ENCODE peak calls at places on chromosomes 13 and 19, in ten cellular contexts. One of them, this sample, is unnamed.

GRCh38 chr13:35953537-35954206 is 177.5 kb downstream of the DCLK1 start:
- DNase-seq in GM23248: peak; percentile 94
- DNase-seq in neural progenitor cell: peak; percentile 86
- DNase-seq in astrocyte: peak; percentile 84
- DNase-seq in fibroblast of lung: peak; percentile 88
- DNase-seq in PC-9: peak; percentile 42
- DNase-seq in mammary epithelial cell: peak; percentile 38
- DNase-seq in hepatocyte: peak; percentile 90
- DNase-seq in HepG2: peak; percentile 12
- DNase-seq in A673: peak; percentile 87
- DNase-seq in this sample: peak; percentile 76

GRCh38 chr13:51950722-51951121 is 60.5 kb downstream of the ATP7B start:
- DNase-seq in GM23248: no peak
- DNase-seq in neural progenitor cell: no peak
- DNase-seq in astrocyte: no peak
- DNase-seq in fibroblast of lung: no peak
- DNase-seq in PC-9: no peak
- DNase-seq in mammary epithelial cell: no peak
- DNase-seq in hepatocyte: no peak
- DNase-seq in HepG2: no peak
- DNase-seq in A673: no peak
- DNase-seq in this sample: no peak

GRCh38 chr13:42970824-42971669 is 21.0 kb downstream of the EPSTI1 start:
- DNase-seq in GM23248: peak; percentile 66
- DNase-seq in neural progenitor cell: peak; percentile 71
- DNase-seq in astrocyte: peak; percentile 25
- DNase-seq in fibroblast of lung: peak; percentile 37
- DNase-seq in PC-9: no peak
- DNase-seq in mammary epithelial cell: peak; percentile 35
- DNase-seq in hepatocyte: peak; percentile 44
- DNase-seq in HepG2: peak; percentile 53
- DNase-seq in A673: peak; percentile 74
- DNase-seq in this sample: peak; percentile 70

GRCh38 chr13:73898899-73899298 is 235.3 kb downstream of the KLF12 start:
- DNase-seq in GM23248: no peak
- DNase-seq in neural progenitor cell: no peak
- DNase-seq in astrocyte: no peak
- DNase-seq in fibroblast of lung: no peak
- DNase-seq in PC-9: no peak
- DNase-seq in mammary epithelial cell: no peak
- DNase-seq in hepatocyte: no peak
- DNase-seq in HepG2: no peak
- DNase-seq in A673: no peak
- DNase-seq in this sample: no peak

GRCh38 chr13:64130600-64130999 is 2715.0 kb upstream of the PCDH20 start:
- DNase-seq in GM23248: no peak
- DNase-seq in neural progenitor cell: no peak
- DNase-seq in astrocyte: no peak
- DNase-seq in fibroblast of lung: no peak
- DNase-seq in PC-9: no peak
- DNase-seq in mammary epithelial cell: no peak
- DNase-seq in hepatocyte: no peak
- DNase-seq in HepG2: no peak
- DNase-seq in A673: no peak
- DNase-seq in this sample: no peak

GRCh38 chr13:85462792-85463425 is 336.3 kb downstream of the SLITRK6 start:
- DNase-seq in GM23248: no peak
- DNase-seq in neural progenitor cell: no peak
- DNase-seq in astrocyte: no peak
- DNase-seq in fibroblast of lung: no peak
- DNase-seq in PC-9: no peak
- DNase-seq in mammary epithelial cell: no peak
- DNase-seq in hepatocyte: no peak
- DNase-seq in HepG2: no peak
- DNase-seq in A673: no peak
- DNase-seq in this sample: no peak

GRCh38 chr19:9847087-9847671 is 12.1 kb downstream of the PIN1 start:
- DNase-seq in GM23248: peak; percentile 99
- DNase-seq in neural progenitor cell: peak; percentile 56
- DNase-seq in astrocyte: peak; percentile 90
- DNase-seq in fibroblast of lung: peak; percentile 91
- DNase-seq in PC-9: no peak
- DNase-seq in mammary epithelial cell: peak; percentile 71
- DNase-seq in hepatocyte: peak; percentile 73
- DNase-seq in HepG2: peak; percentile 23
- DNase-seq in A673: peak; percentile 81
- DNase-seq in this sample: peak; percentile 86

GRCh38 chr19:13803038-13803437 is 7.8 kb downstream of the ZSWIM4 start:
- DNase-seq in GM23248: no peak
- DNase-seq in neural progenitor cell: no peak
- DNase-seq in astrocyte: no peak
- DNase-seq in fibroblast of lung: no peak
- DNase-seq in PC-9: peak; percentile 88
- DNase-seq in mammary epithelial cell: no peak
- DNase-seq in hepatocyte: no peak
- DNase-seq in HepG2: no peak
- DNase-seq in A673: no peak
- DNase-seq in this sample: peak; percentile 35

GRCh38 chr19:2171349-2172145 is 7.8 kb downstream of the DOT1L start:
- DNase-seq in GM23248: no peak
- DNase-seq in neural progenitor cell: peak; percentile 45
- DNase-seq in astrocyte: no peak
- DNase-seq in fibroblast of lung: peak; percentile 42
- DNase-seq in PC-9: no peak
- DNase-seq in mammary epithelial cell: no peak
- DNase-seq in hepatocyte: peak; percentile 72
- DNase-seq in HepG2: peak; percentile 76
- DNase-seq in A673: no peak
- DNase-seq in this sample: no peak

GRCh38 chr13:74575729-74576125 is 441.5 kb upstream of the KLF12 start:
- DNase-seq in GM23248: peak; percentile 73
- DNase-seq in neural progenitor cell: peak; percentile 86
- DNase-seq in astrocyte: peak; percentile 49
- DNase-seq in fibroblast of lung: peak; percentile 72
- DNase-seq in PC-9: no peak
- DNase-seq in mammary epithelial cell: peak; percentile 5
- DNase-seq in hepatocyte: peak; percentile 69
- DNase-seq in HepG2: no peak
- DNase-seq in A673: peak; percentile 69
- DNase-seq in this sample: peak; percentile 49

GRCh38 chr19:48362716-48363499 is 832 bp downstream of the TMEM143 start:
- DNase-seq in GM23248: peak; percentile 97
- DNase-seq in neural progenitor cell: peak; percentile 98
- DNase-seq in astrocyte: peak; percentile 89
- DNase-seq in fibroblast of lung: peak; percentile 95
- DNase-seq in PC-9: peak; percentile 95
- DNase-seq in mammary epithelial cell: peak; percentile 96
- DNase-seq in hepatocyte: peak; percentile 97
- DNase-seq in HepG2: peak; percentile 94
- DNase-seq in A673: peak; percentile 98
- DNase-seq in this sample: peak; percentile 94

GRCh38 chr19:48361912-48362311 is 1.8 kb downstream of the TMEM143 start:
- DNase-seq in GM23248: no peak
- DNase-seq in neural progenitor cell: no peak
- DNase-seq in astrocyte: no peak
- DNase-seq in fibroblast of lung: no peak
- DNase-seq in PC-9: no peak
- DNase-seq in mammary epithelial cell: no peak
- DNase-seq in hepatocyte: no peak
- DNase-seq in HepG2: no peak
- DNase-seq in A673: no peak
- DNase-seq in this sample: no peak

GRCh38 chr19:48363500-48363809 is 285 bp downstream of the TMEM143 start:
- DNase-seq in GM23248: no peak
- DNase-seq in neural progenitor cell: no peak
- DNase-seq in astrocyte: no peak
- DNase-seq in fibroblast of lung: no peak
- DNase-seq in PC-9: no peak
- DNase-seq in mammary epithelial cell: no peak
- DNase-seq in hepatocyte: peak; percentile 43
- DNase-seq in HepG2: no peak
- DNase-seq in A673: no peak
- DNase-seq in this sample: no peak

GRCh38 chr19:48355555-48355954 is 8.2 kb downstream of the TMEM143 start:
- DNase-seq in GM23248: no peak
- DNase-seq in neural progenitor cell: peak; percentile 24
- DNase-seq in astrocyte: no peak
- DNase-seq in fibroblast of lung: no peak
- DNase-seq in PC-9: no peak
- DNase-seq in mammary epithelial cell: no peak
- DNase-seq in hepatocyte: no peak
- DNase-seq in HepG2: no peak
- DNase-seq in A673: no peak
- DNase-seq in this sample: no peak

GRCh38 chr19:48359123-48359522 is 4.6 kb downstream of the TMEM143 start:
- DNase-seq in GM23248: no peak
- DNase-seq in neural progenitor cell: no peak
- DNase-seq in astrocyte: no peak
- DNase-seq in fibroblast of lung: no peak
- DNase-seq in PC-9: no peak
- DNase-seq in mammary epithelial cell: no peak
- DNase-seq in hepatocyte: no peak
- DNase-seq in HepG2: no peak
- DNase-seq in A673: no peak
- DNase-seq in this sample: no peak
- TF ChIP-seq EZH2 in GM23248: no peak
- TF ChIP-seq EZH2 in neural progenitor cell: no peak
- TF ChIP-seq EZH2 in astrocyte: no peak
- TF ChIP-seq EZH2 in fibroblast of lung: no peak
- TF ChIP-seq EZH2 in PC-9: no peak
- TF ChIP-seq EZH2 in mammary epithelial cell: no peak
- TF ChIP-seq EZH2 in hepatocyte: no peak
- TF ChIP-seq EZH2 in HepG2: no peak
- TF ChIP-seq EZH2 in A673: no peak
- TF ChIP-seq EZH2 in this sample: no peak

GRCh38 chr13:22232186-22232585 is 561.3 kb downstream of the FGF9 start:
- DNase-seq in GM23248: no peak
- DNase-seq in neural progenitor cell: no peak
- DNase-seq in astrocyte: no peak
- DNase-seq in fibroblast of lung: no peak
- DNase-seq in PC-9: no peak
- DNase-seq in mammary epithelial cell: no peak
- DNase-seq in hepatocyte: no peak
- DNase-seq in HepG2: no peak
- DNase-seq in A673: no peak
- DNase-seq in this sample: no peak

GRCh38 chr13:22240716-22241115 is 569.8 kb downstream of the FGF9 start:
- DNase-seq in GM23248: no peak
- DNase-seq in neural progenitor cell: no peak
- DNase-seq in astrocyte: no peak
- DNase-seq in fibroblast of lung: no peak
- DNase-seq in PC-9: no peak
- DNase-seq in mammary epithelial cell: no peak
- DNase-seq in hepatocyte: no peak
- DNase-seq in HepG2: no peak
- DNase-seq in A673: no peak
- DNase-seq in this sample: no peak

GRCh38 chr13:22235950-22236290 is 565.0 kb downstream of the FGF9 start:
- DNase-seq in GM23248: no peak
- DNase-seq in neural progenitor cell: peak; percentile 58
- DNase-seq in astrocyte: no peak
- DNase-seq in fibroblast of lung: no peak
- DNase-seq in PC-9: no peak
- DNase-seq in mammary epithelial cell: no peak
- DNase-seq in hepatocyte: no peak
- DNase-seq in HepG2: no peak
- DNase-seq in A673: no peak
- DNase-seq in this sample: no peak

GRCh38 chr13:22238269-22238668 is 567.4 kb downstream of the FGF9 start:
- DNase-seq in GM23248: no peak
- DNase-seq in neural progenitor cell: no peak
- DNase-seq in astrocyte: no peak
- DNase-seq in fibroblast of lung: no peak
- DNase-seq in PC-9: no peak
- DNase-seq in mammary epithelial cell: no peak
- DNase-seq in hepatocyte: no peak
- DNase-seq in HepG2: no peak
- DNase-seq in A673: no peak
- DNase-seq in this sample: no peak

GRCh38 chr13:22235285-22235949 is 564.5 kb downstream of the FGF9 start:
- DNase-seq in GM23248: peak; percentile 4
- DNase-seq in neural progenitor cell: peak; percentile 25
- DNase-seq in astrocyte: no peak
- DNase-seq in fibroblast of lung: no peak
- DNase-seq in PC-9: no peak
- DNase-seq in mammary epithelial cell: no peak
- DNase-seq in hepatocyte: peak; percentile 28
- DNase-seq in HepG2: no peak
- DNase-seq in A673: no peak
- DNase-seq in this sample: no peak
- TF ChIP-seq EZH2 in GM23248: no peak
- TF ChIP-seq EZH2 in neural progenitor cell: no peak
- TF ChIP-seq EZH2 in astrocyte: no peak
- TF ChIP-seq EZH2 in fibroblast of lung: no peak
- TF ChIP-seq EZH2 in PC-9: no peak
- TF ChIP-seq EZH2 in mammary epithelial cell: no peak
- TF ChIP-seq EZH2 in hepatocyte: no peak
- TF ChIP-seq EZH2 in HepG2: no peak
- TF ChIP-seq EZH2 in A673: no peak
- TF ChIP-seq EZH2 in this sample: no peak

GRCh38 chr13:80685942-80686341 is 345.0 kb upstream of the SPRY2 start:
- DNase-seq in GM23248: no peak
- DNase-seq in neural progenitor cell: no peak
- DNase-seq in astrocyte: no peak
- DNase-seq in fibroblast of lung: no peak
- DNase-seq in PC-9: no peak
- DNase-seq in mammary epithelial cell: no peak
- DNase-seq in hepatocyte: no peak
- DNase-seq in HepG2: no peak
- DNase-seq in A673: no peak
- DNase-seq in this sample: no peak
- TF ChIP-seq EZH2 in GM23248: no peak
- TF ChIP-seq EZH2 in neural progenitor cell: no peak
- TF ChIP-seq EZH2 in astrocyte: no peak
- TF ChIP-seq EZH2 in fibroblast of lung: no peak
- TF ChIP-seq EZH2 in PC-9: no peak
- TF ChIP-seq EZH2 in mammary epithelial cell: no peak
- TF ChIP-seq EZH2 in hepatocyte: no peak
- TF ChIP-seq EZH2 in HepG2: no peak
- TF ChIP-seq EZH2 in A673: no peak
- TF ChIP-seq EZH2 in this sample: no peak

DNA sequence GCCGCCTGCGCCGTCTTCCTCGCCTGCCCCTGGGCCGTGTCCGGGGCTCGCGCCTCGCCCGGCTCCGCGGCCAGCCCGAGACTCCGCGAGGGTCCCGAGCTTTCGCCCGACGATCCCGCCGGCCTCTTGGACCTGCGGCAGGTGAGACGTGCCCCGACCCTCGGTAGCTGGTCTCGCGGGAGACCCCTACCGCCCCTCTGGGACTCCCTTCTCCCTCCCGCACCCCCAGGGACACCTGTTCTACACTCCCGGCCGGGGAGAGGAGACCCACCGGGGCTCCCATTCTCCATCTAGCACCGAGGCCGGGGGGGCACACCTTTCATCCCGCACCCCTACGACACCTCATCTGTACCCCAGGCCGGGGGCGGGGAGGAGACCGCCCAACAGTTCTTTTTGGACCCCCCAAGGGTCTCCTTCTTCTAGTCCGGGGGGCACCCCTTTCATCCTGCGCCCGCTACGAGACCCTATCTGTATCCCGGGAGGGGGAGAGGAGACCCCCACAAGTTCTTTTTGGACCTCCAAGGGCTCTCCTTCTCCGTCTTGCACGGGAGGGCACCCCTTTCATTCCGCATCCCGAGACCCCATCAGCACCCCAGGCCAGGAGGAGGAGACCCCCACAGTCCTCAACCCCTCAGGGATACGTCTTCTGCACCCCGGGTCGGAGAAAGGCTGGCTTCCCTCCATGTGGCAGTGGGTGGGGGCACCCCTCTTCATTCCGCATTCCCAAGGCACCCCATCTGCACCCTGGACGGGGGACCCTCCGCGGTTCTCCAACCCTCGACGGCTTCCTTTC is 533 bp downstream of the TNFSF9 start:
- DNase-seq in GM23248: no peak
- DNase-seq in neural progenitor cell: no peak
- DNase-seq in astrocyte: no peak
- DNase-seq in fibroblast of lung: no peak
- DNase-seq in PC-9: no peak
- DNase-seq in mammary epithelial cell: no peak
- DNase-seq in hepatocyte: no peak
- DNase-seq in HepG2: no peak
- DNase-seq in A673: no peak
- DNase-seq in this sample: no peak
- TF ChIP-seq EZH2 in GM23248: no peak
- TF ChIP-seq EZH2 in neural progenitor cell: peak; percentile 91
- TF ChIP-seq EZH2 in astrocyte: peak; percentile 40
- TF ChIP-seq EZH2 in fibroblast of lung: no peak
- TF ChIP-seq EZH2 in PC-9: no peak
- TF ChIP-seq EZH2 in mammary epithelial cell: no peak
- TF ChIP-seq EZH2 in hepatocyte: no peak
- TF ChIP-seq EZH2 in HepG2: no peak
- TF ChIP-seq EZH2 in A673: no peak
- TF ChIP-seq EZH2 in this sample: no peak

This sample was measured in PC-3.